ENCODE peak calls at places on chromosomes 3 and 15, in nine cellular contexts. One of them, this sample, is unnamed.

GRCh38 chr3:28328188-28329151 is 20.1 kb upstream of the ZCWPW2 start:
- DNase-seq in skeletal muscle cell: no peak
- DNase-seq in tibial artery: no peak
- DNase-seq in putamen: no peak
- DNase-seq in NCI-H82: peak; percentile 30
- DNase-seq in lung: no peak
- DNase-seq in anterior cingulate cortex: no peak
- DNase-seq in SW480: peak; percentile 37
- DNase-seq in T-helper 2 cell: peak; percentile 28
- DNase-seq in this sample: no peak

GRCh38 chr3:114892880-114893279 is 254.2 kb downstream of the ZBTB20 start:
- DNase-seq in lung: no peak
- DNase-seq in putamen: no peak
- DNase-seq in T-helper 2 cell: no peak
- DNase-seq in skeletal muscle cell: no peak
- DNase-seq in SW480: no peak
- DNase-seq in NCI-H82: peak; percentile 10
- DNase-seq in tibial artery: no peak
- DNase-seq in anterior cingulate cortex: no peak
- DNase-seq in this sample: no peak

GRCh38 chr3:13025778-13026518 is 47.3 kb downstream of the IQSEC1 start:
- DNase-seq in lung: no peak
- DNase-seq in T-helper 2 cell: no peak
- DNase-seq in NCI-H82: peak; percentile 49
- DNase-seq in anterior cingulate cortex: no peak
- DNase-seq in skeletal muscle cell: no peak
- DNase-seq in SW480: no peak
- DNase-seq in putamen: no peak
- DNase-seq in tibial artery: no peak
- DNase-seq in this sample: no peak

GRCh38 chr15:35306361-35306981 is 221.4 kb upstream of the NANOGP8 start:
- DNase-seq in skeletal muscle cell: peak; percentile 36
- DNase-seq in T-helper 2 cell: no peak
- DNase-seq in putamen: no peak
- DNase-seq in lung: no peak
- DNase-seq in anterior cingulate cortex: no peak
- DNase-seq in SW480: no peak
- DNase-seq in NCI-H82: peak; percentile 19
- DNase-seq in tibial artery: no peak
- DNase-seq in this sample: peak; percentile 2

GRCh38 chr3:64575211-64575844 is 112.5 kb downstream of the ADAMTS9 start:
- DNase-seq in NCI-H82: peak; percentile 46
- DNase-seq in anterior cingulate cortex: no peak
- DNase-seq in putamen: no peak
- DNase-seq in T-helper 2 cell: no peak
- DNase-seq in skeletal muscle cell: no peak
- DNase-seq in lung: no peak
- DNase-seq in SW480: peak; percentile 37
- DNase-seq in tibial artery: no peak
- DNase-seq in this sample: peak; percentile 3

GRCh38 chr3:101867521-101867920 is 18.2 kb downstream of the NFKBIZ start:
- DNase-seq in NCI-H82: no peak
- DNase-seq in T-helper 2 cell: no peak
- DNase-seq in tibial artery: no peak
- DNase-seq in skeletal muscle cell: no peak
- DNase-seq in anterior cingulate cortex: no peak
- DNase-seq in SW480: no peak
- DNase-seq in lung: no peak
- DNase-seq in putamen: no peak
- DNase-seq in this sample: no peak

GRCh38 chr3:63937661-63938651 is 25.8 kb upstream of the SCAANT1 start:
- DNase-seq in T-helper 2 cell: peak; percentile 40
- DNase-seq in tibial artery: no peak
- DNase-seq in SW480: peak; percentile 33
- DNase-seq in lung: peak; percentile 64
- DNase-seq in anterior cingulate cortex: no peak
- DNase-seq in putamen: no peak
- DNase-seq in NCI-H82: peak; percentile 80
- DNase-seq in skeletal muscle cell: no peak
- DNase-seq in this sample: peak; percentile 36

GRCh38 chr3:196339493-196340254 is 1.5 kb upstream of the TM4SF19 start:
- DNase-seq in lung: no peak
- DNase-seq in T-helper 2 cell: no peak
- DNase-seq in tibial artery: no peak
- DNase-seq in SW480: peak; percentile 43
- DNase-seq in anterior cingulate cortex: no peak
- DNase-seq in skeletal muscle cell: peak; percentile 32
- DNase-seq in putamen: no peak
- DNase-seq in NCI-H82: no peak
- DNase-seq in this sample: peak; percentile 29

GRCh38 chr15:93173369-93173768 is 84.4 kb upstream of the RGMA start:
- DNase-seq in putamen: no peak
- DNase-seq in lung: no peak
- DNase-seq in skeletal muscle cell: no peak
- DNase-seq in T-helper 2 cell: no peak
- DNase-seq in anterior cingulate cortex: no peak
- DNase-seq in NCI-H82: no peak
- DNase-seq in tibial artery: no peak
- DNase-seq in SW480: peak; percentile 49
- DNase-seq in this sample: peak; percentile 38

GRCh38 chr3:4656059-4656458 is 162.9 kb downstream of the ITPR1 start:
- DNase-seq in anterior cingulate cortex: peak; percentile 29
- DNase-seq in T-helper 2 cell: no peak
- DNase-seq in tibial artery: peak; percentile 48
- DNase-seq in skeletal muscle cell: peak; percentile 41
- DNase-seq in NCI-H82: peak; percentile 80
- DNase-seq in SW480: peak; percentile 64
- DNase-seq in putamen: peak; percentile 59
- DNase-seq in lung: peak; percentile 49
- DNase-seq in this sample: peak; percentile 72

GRCh38 chr3:134699141-134699711 is 48.4 kb upstream of the KY start:
- DNase-seq in skeletal muscle cell: no peak
- DNase-seq in anterior cingulate cortex: no peak
- DNase-seq in NCI-H82: no peak
- DNase-seq in tibial artery: no peak
- DNase-seq in lung: no peak
- DNase-seq in T-helper 2 cell: no peak
- DNase-seq in putamen: no peak
- DNase-seq in SW480: no peak
- DNase-seq in this sample: no peak

GRCh38 chr3:59480486-59480995 is 430.7 kb upstream of the CFAP20DC start:
- DNase-seq in lung: no peak
- DNase-seq in SW480: peak; percentile 84
- DNase-seq in skeletal muscle cell: peak; percentile 44
- DNase-seq in putamen: no peak
- DNase-seq in T-helper 2 cell: no peak
- DNase-seq in NCI-H82: no peak
- DNase-seq in tibial artery: no peak
- DNase-seq in anterior cingulate cortex: no peak
- DNase-seq in this sample: no peak

GRCh38 chr3:170830580-170830979 is 39.4 kb downstream of the RPL22L1 start:
- DNase-seq in tibial artery: no peak
- DNase-seq in NCI-H82: no peak
- DNase-seq in T-helper 2 cell: no peak
- DNase-seq in anterior cingulate cortex: no peak
- DNase-seq in putamen: no peak
- DNase-seq in skeletal muscle cell: no peak
- DNase-seq in SW480: no peak
- DNase-seq in lung: no peak
- DNase-seq in this sample: no peak

GRCh38 chr3:193914602-193915001 is 221.3 kb upstream of the HES1 start:
- DNase-seq in lung: no peak
- DNase-seq in NCI-H82: no peak
- DNase-seq in putamen: no peak
- DNase-seq in anterior cingulate cortex: no peak
- DNase-seq in SW480: no peak
- DNase-seq in skeletal muscle cell: no peak
- DNase-seq in tibial artery: no peak
- DNase-seq in T-helper 2 cell: no peak
- DNase-seq in this sample: no peak

GRCh38 chr3:124174463-124174862 is 182.5 kb upstream of the ROPN1 start:
- DNase-seq in tibial artery: no peak
- DNase-seq in skeletal muscle cell: no peak
- DNase-seq in SW480: no peak
- DNase-seq in putamen: no peak
- DNase-seq in anterior cingulate cortex: no peak
- DNase-seq in NCI-H82: peak; percentile 100
- DNase-seq in T-helper 2 cell: no peak
- DNase-seq in lung: no peak
- DNase-seq in this sample: peak; percentile 20

GRCh38 chr3:49399467-49399866 is 12.3 kb downstream of the RHOA start:
- DNase-seq in T-helper 2 cell: no peak
- DNase-seq in tibial artery: no peak
- DNase-seq in anterior cingulate cortex: no peak
- DNase-seq in SW480: no peak
- DNase-seq in skeletal muscle cell: no peak
- DNase-seq in putamen: no peak
- DNase-seq in NCI-H82: no peak
- DNase-seq in lung: no peak
- DNase-seq in this sample: no peak

GRCh38 chr3:105868450-105868744 is 415 bp downstream of the CBLB start:
- DNase-seq in putamen: no peak
- DNase-seq in tibial artery: peak; percentile 60
- DNase-seq in NCI-H82: peak; percentile 74
- DNase-seq in T-helper 2 cell: no peak
- DNase-seq in lung: peak; percentile 62
- DNase-seq in anterior cingulate cortex: no peak
- DNase-seq in skeletal muscle cell: no peak
- DNase-seq in SW480: peak; percentile 49
- DNase-seq in this sample: peak; percentile 53

GRCh38 chr3:33317963-33318708 is 40.9 kb downstream of the FBXL2 start:
- DNase-seq in NCI-H82: no peak
- DNase-seq in tibial artery: no peak
- DNase-seq in putamen: no peak
- DNase-seq in skeletal muscle cell: no peak
- DNase-seq in lung: no peak
- DNase-seq in anterior cingulate cortex: no peak
- DNase-seq in SW480: no peak
- DNase-seq in T-helper 2 cell: no peak
- DNase-seq in this sample: no peak

GRCh38 chr15:77160562-77161481 is 89.9 kb upstream of the TSPAN3 start:
- DNase-seq in SW480: peak; percentile 18
- DNase-seq in putamen: no peak
- DNase-seq in lung: no peak
- DNase-seq in skeletal muscle cell: no peak
- DNase-seq in NCI-H82: no peak
- DNase-seq in T-helper 2 cell: peak; percentile 43
- DNase-seq in tibial artery: no peak
- DNase-seq in anterior cingulate cortex: no peak
- DNase-seq in this sample: peak; percentile 77

GRCh38 chr15:80567721-80568157 is 127.4 kb upstream of the ABHD17C start:
- DNase-seq in tibial artery: peak; percentile 56
- DNase-seq in putamen: peak; percentile 83
- DNase-seq in SW480: peak; percentile 65
- DNase-seq in T-helper 2 cell: no peak
- DNase-seq in NCI-H82: peak; percentile 71
- DNase-seq in lung: peak; percentile 61
- DNase-seq in skeletal muscle cell: no peak
- DNase-seq in anterior cingulate cortex: peak; percentile 47
- DNase-seq in this sample: peak; percentile 76

GRCh38 chr3:13045904-13046568 is 27.2 kb downstream of the IQSEC1 start:
- DNase-seq in tibial artery: peak; percentile 53
- DNase-seq in anterior cingulate cortex: no peak
- DNase-seq in NCI-H82: peak; percentile 66
- DNase-seq in SW480: no peak
- DNase-seq in T-helper 2 cell: no peak
- DNase-seq in putamen: no peak
- DNase-seq in skeletal muscle cell: no peak
- DNase-seq in lung: no peak
- DNase-seq in this sample: no peak

This sample was measured in Calu3.